ENCODE peak calls at places on chromosome 10, in nine cellular contexts. F is heart left ventricle; J is uterus; P is astrocyte of the spinal cord; L is activated naive CD4-positive, alpha-beta T cell treated with Interleukin-2 at 50 U/mL for 16 hours; O is hippocampal formation; E is adipocyte; D is AML-193; Y is amniotic stem cell. T is an unnamed sample.

GRCh38 chr10:34716958-34717357 is 98.1 kb downstream of the PARD3 start:
- DNase-seq in J (no peak), F (no peak), O (no peak), P (no peak), Y (no peak), D (peak; percentile 23), L (no peak), E (no peak), T (no peak)

GRCh38 chr10:110857265-110858158 is 14.2 kb upstream of the PDCD4 start:
- DNase-seq in J (peak; percentile 78), F (no peak), L (peak; percentile 32), Y (no peak), O (peak; percentile 33), E (no peak), D (no peak), P (no peak), T (peak; percentile 51)

GRCh38 chr10:94279835-94280709 is 82.7 kb downstream of the NOC3L start:
- DNase-seq in Y (no peak), J (no peak), F (peak; percentile 74), P (peak; percentile 56), L (peak; percentile 62), E (peak; percentile 65), D (peak; percentile 43), O (peak; percentile 9), T (peak; percentile 64)

GRCh38 chr10:44763331-44763730 is 147.8 kb upstream of the TMEM72 start:
- DNase-seq in P (no peak), Y (no peak), J (no peak), F (no peak), D (no peak), O (no peak), E (no peak), L (no peak), T (no peak)

GRCh38 chr10:71880425-71881306 is 29.6 kb upstream of the PSAP start:
- DNase-seq in D (no peak), Y (no peak), J (no peak), L (no peak), P (no peak), O (peak; percentile 41), E (no peak), F (no peak), T (no peak)

GRCh38 chr10:12842310-12842709 is 159.2 kb downstream of the CCDC3 start:
- DNase-seq in O (no peak), E (no peak), Y (no peak), J (no peak), L (no peak), D (no peak), F (no peak), P (no peak), T (no peak)

GRCh38 chr10:128851726-128852125 is 615.3 kb upstream of the MGMT start:
- DNase-seq in P (no peak), O (no peak), L (no peak), E (no peak), D (no peak), J (peak; percentile 35), F (no peak), Y (no peak), T (no peak)

GRCh38 chr10:44462338-44462914 is 77.5 kb upstream of the CXCL12 start:
- DNase-seq in J (no peak), L (no peak), O (no peak), F (no peak), P (no peak), D (no peak), E (no peak), Y (no peak), T (no peak)

GRCh38 chr10:70756710-70757360 is 28.3 kb downstream of the TBATA start:
- DNase-seq in P (peak; percentile 21), D (no peak), F (peak; percentile 21), Y (no peak), L (no peak), O (no peak), J (no peak), E (peak; percentile 17), T (no peak)

GRCh38 chr10:102778781-102779180 is 35.0 kb downstream of the WBP1L start:
- DNase-seq in L (no peak), F (no peak), P (no peak), D (no peak), E (peak; percentile 52), J (no peak), O (no peak), Y (no peak), T (no peak)

GRCh38 chr10:77715081-77715480 is 77.5 kb upstream of the KCNMA1 start:
- DNase-seq in P (no peak), F (no peak), D (no peak), E (no peak), J (no peak), O (no peak), Y (no peak), L (no peak), T (peak; percentile 26)

GRCh38 chr10:45181483-45181882 is 133.9 kb downstream of the OR13A1 start:
- DNase-seq in J (no peak), E (no peak), P (peak; percentile 19), O (no peak), Y (no peak), D (no peak), L (no peak), F (peak; percentile 60), T (no peak)

GRCh38 chr10:70101668-70102067 is 31.0 kb downstream of the AIFM2 start:
- DNase-seq in P (no peak), Y (no peak), J (no peak), L (no peak), E (no peak), F (no peak), O (no peak), D (no peak), T (no peak)

GRCh38 chr10:132387723-132388210 is 9.2 kb upstream of the PWWP2B start:
- DNase-seq in L (peak; percentile 71), P (peak; percentile 13), D (peak; percentile 68), F (peak; percentile 90), Y (no peak), E (peak; percentile 83), O (no peak), J (peak; percentile 68), T (peak; percentile 78)

GRCh38 chr10:68992721-68993440 is 4.3 kb downstream of the KIFBP start:
- DNase-seq in D (no peak), L (no peak), O (no peak), Y (peak; percentile 66), E (peak; percentile 93), P (peak; percentile 87), F (no peak), J (no peak), T (no peak)

GRCh38 chr10:47243356-47243755 is 56.6 kb upstream of the GDF10 start:
- DNase-seq in J (no peak), P (no peak), D (no peak), L (no peak), O (no peak), Y (no peak), F (no peak), E (no peak), T (no peak)

GRCh38 chr10:112304460-112304859 is 21.3 kb downstream of the TECTB start:
- DNase-seq in F (no peak), Y (no peak), D (no peak), J (no peak), P (no peak), L (no peak), E (peak; percentile 36), O (no peak), T (no peak)

GRCh38 chr10:25753776-25754175 is 180.3 kb upstream of the MYO3A start:
- DNase-seq in E (no peak), P (peak; percentile 11), Y (no peak), O (no peak), F (no peak), J (no peak), D (peak; percentile 41), L (no peak), T (no peak)

GRCh38 chr10:86708068-86708782 is 39.9 kb downstream of the LDB3 start:
- DNase-seq in D (no peak), P (no peak), J (no peak), F (peak; percentile 49), Y (no peak), E (no peak), L (no peak), O (no peak), T (no peak)

GRCh38 chr10:119680050-119680449 is 28.9 kb downstream of the BAG3 start:
- DNase-seq in J (no peak), F (no peak), E (peak; percentile 62), P (peak; percentile 73), Y (peak; percentile 37), L (no peak), D (peak; percentile 15), O (no peak), T (no peak)

GRCh38 chr10:11009471-11010308 is 8.0 kb upstream of the CELF2 start:
- DNase-seq in D (no peak), Y (no peak), P (no peak), O (no peak), E (no peak), J (no peak), L (no peak), F (no peak), T (no peak)

GRCh38 chr10:42864575-42864974 is 82.0 kb downstream of the BMS1 start:
- DNase-seq in J (no peak), P (no peak), Y (no peak), E (peak; percentile 15), L (no peak), O (no peak), D (peak; percentile 40), F (no peak), T (no peak)

GRCh38 chr10:132595850-132596249 is 58.3 kb downstream of the INPP5A start:
- DNase-seq in P (peak; percentile 51), D (no peak), L (no peak), E (peak; percentile 68), O (no peak), F (no peak), Y (no peak), J (no peak), T (no peak)

GRCh38 chr10:15719899-15720634 is at the start of gene ITGA8:
- DNase-seq in F (peak; percentile 66), P (peak; percentile 48), J (peak; percentile 34), O (no peak), D (no peak), Y (no peak), L (no peak), E (peak; percentile 90), T (no peak)

GRCh38 chr10:3806603-3807002 is 21.6 kb upstream of the KLF6 start:
- DNase-seq in J (no peak), Y (peak; percentile 78), F (no peak), D (no peak), P (peak; percentile 77), L (peak; percentile 35), O (no peak), E (peak; percentile 76), T (peak; percentile 54)

GRCh38 chr10:91140995-91141549 is 79.4 kb upstream of the PCGF5 start:
- DNase-seq in P (no peak), F (no peak), Y (no peak), L (no peak), J (no peak), O (no peak), D (no peak), E (no peak), T (no peak)

GRCh38 chr10:125448596-125448995 is 234.4 kb downstream of the TEX36 start:
- DNase-seq in F (no peak), Y (no peak), J (no peak), E (no peak), L (no peak), P (no peak), D (no peak), O (no peak), T (no peak)

GRCh38 chr10:75465110-75465509 is 33.7 kb downstream of the LRMDA start:
- DNase-seq in F (no peak), P (no peak), L (no peak), Y (no peak), J (no peak), D (no peak), O (no peak), E (peak; percentile 4), T (no peak)

GRCh38 chr10:17033529-17034250 is 95.9 kb downstream of the CUBN start:
- DNase-seq in D (peak; percentile 6), P (no peak), J (no peak), O (no peak), Y (no peak), L (no peak), E (no peak), F (no peak), T (no peak)

GRCh38 chr10:111953949-111954348 is 229.6 kb downstream of the GPAM start:
- DNase-seq in Y (no peak), J (no peak), L (no peak), P (no peak), F (no peak), E (no peak), D (no peak), O (no peak), T (no peak)

GRCh38 chr10:104209575-104210198 is 22.5 kb downstream of the CFAP43 start:
- DNase-seq in P (peak; percentile 49), J (no peak), D (peak; percentile 44), F (no peak), L (peak; percentile 36), E (peak; percentile 78), Y (peak; percentile 47), O (peak; percentile 11), T (peak; percentile 38)